ENCODE peak calls at places on chromosomes 4 and X, in four cellular contexts. One of them, this sample, is unnamed.

GRCh38 chr4:48499551-48500066 is 9.6 kb downstream of the ZAR1 start:
- DNase-seq in brain microvascular endothelial cell: no peak
- DNase-seq in MM.1S: peak; percentile 70
- DNase-seq in epithelial cell of esophagus: no peak
- DNase-seq in this sample: no peak

GRCh38 chr4:109434007-109434792 is 585 bp downstream of the SEC24B start:
- DNase-seq in brain microvascular endothelial cell: no peak
- DNase-seq in MM.1S: peak; percentile 19
- DNase-seq in epithelial cell of esophagus: peak; percentile 24
- DNase-seq in this sample: peak; percentile 20

GRCh38 chr4:148998719-148999118 is 556.5 kb upstream of the NR3C2 start:
- DNase-seq in epithelial cell of esophagus: peak; percentile 31
- DNase-seq in brain microvascular endothelial cell: peak; percentile 10
- DNase-seq in MM.1S: peak; percentile 19
- DNase-seq in this sample: no peak

GRCh38 chr4:72971572-72971971 is 97.9 kb downstream of the COX18 start:
- DNase-seq in epithelial cell of esophagus: peak; percentile 84
- DNase-seq in brain microvascular endothelial cell: peak; percentile 95
- DNase-seq in MM.1S: no peak
- DNase-seq in this sample: no peak

GRCh38 chr4:26268246-26268645 is 52.6 kb upstream of the RBPJ start:
- DNase-seq in epithelial cell of esophagus: no peak
- DNase-seq in MM.1S: no peak
- DNase-seq in brain microvascular endothelial cell: no peak
- DNase-seq in this sample: no peak

GRCh38 chr4:39452153-39452859 is 6.4 kb downstream of the RPL9 start:
- DNase-seq in epithelial cell of esophagus: no peak
- DNase-seq in MM.1S: no peak
- DNase-seq in brain microvascular endothelial cell: no peak
- DNase-seq in this sample: no peak

GRCh38 chr4:77465271-77465670 is 140.3 kb upstream of the CXCL13 start:
- DNase-seq in MM.1S: no peak
- DNase-seq in brain microvascular endothelial cell: peak; percentile 22
- DNase-seq in epithelial cell of esophagus: peak; percentile 50
- DNase-seq in this sample: no peak

GRCh38 chr4:185261971-185262370 is 52.6 kb downstream of the SNX25 start:
- DNase-seq in brain microvascular endothelial cell: no peak
- DNase-seq in MM.1S: no peak
- DNase-seq in epithelial cell of esophagus: no peak
- DNase-seq in this sample: no peak

GRCh38 chrX:65688403-65688881 is 21.0 kb downstream of the MSN start:
- DNase-seq in epithelial cell of esophagus: peak; percentile 66
- DNase-seq in MM.1S: peak; percentile 85
- DNase-seq in brain microvascular endothelial cell: no peak
- DNase-seq in this sample: peak; percentile 54

GRCh38 chr4:151321586-151321985 is 3.8 kb downstream of the SH3D19 start:
- DNase-seq in brain microvascular endothelial cell: no peak
- DNase-seq in MM.1S: no peak
- DNase-seq in epithelial cell of esophagus: no peak
- DNase-seq in this sample: no peak

GRCh38 chr4:107578321-107578720 is 141.7 kb downstream of the PAPSS1 start:
- DNase-seq in epithelial cell of esophagus: no peak
- DNase-seq in MM.1S: no peak
- DNase-seq in brain microvascular endothelial cell: no peak
- DNase-seq in this sample: no peak

GRCh38 chr4:51820443-51820842 is 22.5 kb upstream of the DCUN1D4 start:
- DNase-seq in epithelial cell of esophagus: no peak
- DNase-seq in brain microvascular endothelial cell: no peak
- DNase-seq in MM.1S: no peak
- DNase-seq in this sample: no peak

GRCh38 chr4:99885687-99886086 is 8.5 kb downstream of the LAMTOR3 start:
- DNase-seq in MM.1S: no peak
- DNase-seq in epithelial cell of esophagus: no peak
- DNase-seq in brain microvascular endothelial cell: no peak
- DNase-seq in this sample: no peak

GRCh38 chr4:102503301-102503746 is 2.2 kb downstream of the NFKB1 start:
- DNase-seq in brain microvascular endothelial cell: no peak
- DNase-seq in MM.1S: peak; percentile 40
- DNase-seq in epithelial cell of esophagus: peak; percentile 22
- DNase-seq in this sample: peak; percentile 29

GRCh38 chr4:17765514-17766286 is 15.7 kb downstream of the FAM184B start:
- DNase-seq in brain microvascular endothelial cell: no peak
- DNase-seq in epithelial cell of esophagus: no peak
- DNase-seq in MM.1S: no peak
- DNase-seq in this sample: no peak

DNA sequence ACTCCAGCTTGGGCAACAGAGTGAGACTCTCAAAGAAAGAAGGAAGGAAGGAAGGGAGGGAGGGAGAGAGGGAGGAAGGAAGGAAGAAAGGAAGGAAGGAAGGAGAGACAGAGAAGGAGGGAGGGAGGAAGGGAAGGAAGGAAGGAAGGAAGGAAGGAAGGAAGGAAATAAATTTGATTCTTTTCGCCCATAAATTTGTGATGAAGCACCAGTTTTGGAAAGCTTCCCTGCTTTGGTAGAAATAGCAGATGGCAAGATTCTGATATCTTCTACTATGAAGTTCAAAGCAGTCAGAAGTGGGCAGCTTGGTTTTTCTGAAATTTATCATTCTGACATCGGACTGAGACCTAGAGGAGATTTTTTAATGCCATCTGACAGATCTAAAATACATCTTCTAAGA is 11.7 kb upstream of the GYG2 start:
- DNase-seq in brain microvascular endothelial cell: no peak
- DNase-seq in epithelial cell of esophagus: no peak
- DNase-seq in MM.1S: no peak
- DNase-seq in this sample: no peak
- TF ChIP-seq CTCF in brain microvascular endothelial cell: no peak
- TF ChIP-seq CTCF in epithelial cell of esophagus: no peak
- TF ChIP-seq CTCF in MM.1S: no peak
- TF ChIP-seq CTCF in this sample: no peak

GRCh38 chr4:174873931-174874330 is 44.2 kb upstream of the ADAM29 start:
- DNase-seq in brain microvascular endothelial cell: peak; percentile 33
- DNase-seq in MM.1S: peak; percentile 31
- DNase-seq in epithelial cell of esophagus: peak; percentile 18
- DNase-seq in this sample: peak; percentile 3
- TF ChIP-seq CTCF in brain microvascular endothelial cell: peak; percentile 56
- TF ChIP-seq CTCF in MM.1S: peak; percentile 51
- TF ChIP-seq CTCF in epithelial cell of esophagus: peak; percentile 22
- TF ChIP-seq CTCF in this sample: no peak

DNA sequence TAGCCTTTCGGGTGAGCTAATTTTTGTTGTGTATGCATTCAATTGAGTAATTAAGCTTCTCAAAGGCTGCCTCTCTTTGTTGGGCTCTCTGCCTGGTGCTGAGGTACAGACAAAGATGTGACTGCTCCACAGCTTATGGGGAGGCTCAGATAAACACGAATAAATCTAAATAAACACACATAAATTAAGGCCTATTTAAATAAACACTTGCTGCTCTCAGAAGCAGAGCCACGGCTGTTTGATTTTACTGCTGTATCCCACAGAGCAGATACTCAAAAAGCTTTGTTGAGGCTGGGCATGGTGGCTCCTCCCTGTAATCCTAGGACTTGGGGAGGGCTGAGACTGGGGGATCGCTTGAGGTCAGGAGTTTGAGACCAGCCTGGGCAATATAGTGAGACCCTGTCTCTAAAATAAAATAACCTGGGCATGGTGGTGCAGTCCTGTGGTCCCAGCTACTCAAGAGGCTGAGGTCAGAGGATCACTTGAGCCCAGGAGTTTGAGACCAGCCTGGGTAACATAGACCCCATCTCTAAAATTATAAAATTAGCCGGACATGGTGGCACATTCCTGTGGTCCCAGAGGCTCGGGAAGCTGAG is 8.4 kb upstream of the CD99 start:
- DNase-seq in brain microvascular endothelial cell: no peak
- DNase-seq in epithelial cell of esophagus: no peak
- DNase-seq in MM.1S: no peak
- DNase-seq in this sample: no peak
- TF ChIP-seq CTCF in brain microvascular endothelial cell: no peak
- TF ChIP-seq CTCF in epithelial cell of esophagus: no peak
- TF ChIP-seq CTCF in MM.1S: no peak
- TF ChIP-seq CTCF in this sample: no peak

GRCh38 chrX:19889582-19890342 is 2.4 kb upstream of the SH3KBP1 start:
- DNase-seq in brain microvascular endothelial cell: peak; percentile 90
- DNase-seq in epithelial cell of esophagus: peak; percentile 82
- DNase-seq in MM.1S: peak; percentile 46
- DNase-seq in this sample: peak; percentile 49
- TF ChIP-seq CTCF in brain microvascular endothelial cell: peak; percentile 37
- TF ChIP-seq CTCF in epithelial cell of esophagus: peak; percentile 6
- TF ChIP-seq CTCF in MM.1S: no peak
- TF ChIP-seq CTCF in this sample: no peak

DNA sequence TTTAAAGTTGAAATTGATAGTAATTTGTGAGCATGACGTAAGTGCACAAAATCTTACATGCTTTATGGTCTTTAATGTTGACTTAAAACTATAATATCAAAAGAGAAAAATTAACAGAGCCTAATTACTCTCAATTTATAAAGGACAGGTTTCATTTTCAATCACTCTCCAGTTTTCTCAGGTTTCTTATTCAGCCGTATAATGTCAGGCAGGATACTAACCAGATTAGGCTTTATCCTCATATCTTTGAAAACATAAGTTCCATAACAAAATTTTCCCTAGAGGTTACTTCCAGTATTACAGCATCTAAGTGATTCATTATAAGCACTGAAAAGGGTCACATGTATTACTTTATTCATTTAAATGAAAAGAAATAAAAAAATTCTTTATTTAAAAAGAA is 492.1 kb downstream of the PACRGL start:
- DNase-seq in MM.1S: no peak
- DNase-seq in epithelial cell of esophagus: no peak
- DNase-seq in brain microvascular endothelial cell: no peak
- DNase-seq in this sample: no peak
- TF ChIP-seq CTCF in MM.1S: peak; percentile 4
- TF ChIP-seq CTCF in epithelial cell of esophagus: no peak
- TF ChIP-seq CTCF in brain microvascular endothelial cell: no peak
- TF ChIP-seq CTCF in this sample: no peak